ENCODE peak calls at places on chromosomes 13 and 19, in four cellular contexts. V, E, B and K are unnamed samples.

GRCh38 chr19:58252102-58252685 is 23.5 kb downstream of the ZNF544 start:
- DNase-seq in V (no peak), E (peak; percentile 67), B (no peak), K (no peak)

GRCh38 chr13:97125051-97125809 is 96.9 kb upstream of the MBNL2 start:
- DNase-seq in V (no peak), E (peak; percentile 41), B (no peak), K (peak; percentile 55)

GRCh38 chr19:34504809-34505291 is 23.3 kb downstream of the WTIP start:
- DNase-seq in V (no peak), E (no peak), B (peak; percentile 38), K (no peak)

GRCh38 chr13:24292476-24292875 is 16.9 kb upstream of the C1QTNF9 start:
- DNase-seq in V (peak; percentile 25), E (no peak), B (no peak), K (no peak)

GRCh38 chr19:50870417-50871089 is 2.7 kb upstream of the KLK2 start:
- DNase-seq in V (no peak), E (peak; percentile 90), B (no peak), K (no peak)

GRCh38 chr13:67229438-67230242 is 496 bp downstream of the PCDH9 start:
- DNase-seq in V (no peak), E (no peak), B (no peak), K (no peak)

GRCh38 chr19:4851551-4852290 is 15.7 kb downstream of the PLIN3 start:
- DNase-seq in V (peak; percentile 72), E (peak; percentile 63), B (peak; percentile 77), K (peak; percentile 70)

GRCh38 chr13:50400035-50400726 is 384.9 kb downstream of the KCNRG start:
- DNase-seq in V (no peak), E (no peak), B (no peak), K (no peak)

GRCh38 chr13:58313219-58313618 is 681.7 kb downstream of the PCDH17 start:
- DNase-seq in V (no peak), E (no peak), B (no peak), K (no peak)

GRCh38 chr13:21453352-21454089 is 5.6 kb downstream of the ZDHHC20 start:
- DNase-seq in V (no peak), E (no peak), B (no peak), K (no peak)

GRCh38 chr19:7885818-7886217 is 2.5 kb upstream of the LRRC8E start:
- DNase-seq in V (no peak), E (no peak), B (no peak), K (no peak)

GRCh38 chr19:7887408-7888144 is 734 bp upstream of the LRRC8E start:
- DNase-seq in V (no peak), E (no peak), B (no peak), K (no peak)

GRCh38 chr19:7888826-7889217 is 512 bp downstream of the LRRC8E start:
- DNase-seq in V (no peak), E (no peak), B (no peak), K (no peak)

GRCh38 chr19:7883796-7884570 is 4.3 kb upstream of the LRRC8E start:
- DNase-seq in V (no peak), E (no peak), B (no peak), K (no peak)

GRCh38 chr19:7888145-7888825 is at the start of gene LRRC8E:
- DNase-seq in V (peak; percentile 79), E (peak; percentile 50), B (no peak), K (peak; percentile 79)
- TF ChIP-seq POLR2A in V (no peak), E (peak; percentile 67), B (peak; percentile 36), K (peak; percentile 48)

GRCh38 chr13:83221256-83221655 is 661.0 kb downstream of the SLITRK1 start:
- DNase-seq in V (no peak), E (peak; percentile 4), B (no peak), K (no peak)

GRCh38 chr13:83219832-83220231 is 662.4 kb downstream of the SLITRK1 start:
- DNase-seq in V (no peak), E (no peak), B (no peak), K (no peak)

GRCh38 chr13:83220241-83220640 is 662.0 kb downstream of the SLITRK1 start:
- DNase-seq in V (no peak), E (no peak), B (no peak), K (no peak)

GRCh38 chr13:83223546-83223945 is 658.7 kb downstream of the SLITRK1 start:
- DNase-seq in V (no peak), E (no peak), B (no peak), K (no peak)

DNA sequence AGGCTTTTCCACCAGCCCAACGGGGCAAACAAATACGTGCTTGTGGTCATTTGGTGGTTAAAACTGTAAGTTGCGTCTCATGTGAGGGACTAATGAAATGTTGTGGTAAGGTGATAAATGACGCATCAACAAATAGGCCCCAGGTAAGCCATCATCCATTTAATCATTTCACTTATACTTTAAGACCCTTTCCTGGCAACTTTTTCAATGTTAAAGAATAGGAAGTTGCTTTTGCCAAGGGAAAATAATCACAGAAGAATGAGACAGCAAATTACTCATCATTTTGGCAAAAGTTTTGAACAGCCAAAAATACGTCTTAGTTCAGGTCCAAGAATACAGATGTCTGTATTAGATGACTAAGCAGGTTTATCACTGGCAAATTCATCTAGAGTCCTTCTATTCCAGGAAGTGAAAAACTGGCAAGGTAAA is 660.4 kb downstream of the SLITRK1 start:
- DNase-seq in V (no peak), E (peak; percentile 6), B (no peak), K (no peak)
- H3K27ac ChIP-seq in V (no peak overlapping the region), E (no peak overlapping the region), B (no peak overlapping the region), K (no peak overlapping the region)

DNA sequence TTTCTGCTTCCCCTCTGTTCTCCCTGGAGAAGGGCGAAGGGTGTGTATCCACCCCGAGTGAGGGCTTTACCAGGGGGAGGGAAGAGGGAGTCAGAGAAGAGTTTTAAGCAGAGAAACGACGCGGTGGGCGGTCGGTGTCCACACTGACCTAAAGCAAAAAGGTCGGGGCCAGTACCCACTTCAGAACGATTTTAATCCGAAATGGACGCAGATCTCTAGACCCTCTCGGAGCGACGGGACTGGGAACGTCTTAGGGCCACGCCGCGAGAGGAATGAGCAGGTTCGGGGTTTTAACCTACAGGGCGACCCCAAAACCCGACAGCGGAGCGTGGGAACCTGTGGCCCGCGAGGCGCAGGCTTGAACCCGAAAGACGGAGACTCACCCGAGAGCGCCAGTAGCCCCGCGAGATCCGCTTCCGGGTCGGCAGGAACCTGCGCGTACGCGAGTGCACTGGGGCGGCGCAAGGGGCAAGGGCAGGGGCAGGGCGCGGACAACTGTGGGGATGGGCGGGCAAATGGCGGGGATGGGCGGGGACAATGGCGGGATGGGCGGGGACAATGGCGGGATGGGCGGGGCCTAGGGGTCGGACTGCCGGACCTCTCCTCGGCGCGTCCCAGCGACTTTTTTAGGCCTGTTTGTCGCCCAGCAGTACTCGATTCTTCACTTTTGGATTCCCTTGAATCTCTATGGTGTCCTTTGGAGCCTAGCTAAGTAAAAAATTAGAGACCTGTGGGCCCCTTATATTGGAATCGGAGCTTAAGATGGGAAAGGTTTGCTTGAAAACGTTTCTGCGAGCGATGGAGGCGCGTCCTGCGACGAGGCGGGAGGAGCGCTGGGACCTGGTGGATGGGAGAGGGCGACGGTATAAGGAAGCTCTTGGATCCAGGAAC is at the start of gene ZNF677:
- DNase-seq in V (peak; percentile 74), E (no peak), B (peak; percentile 70), K (peak; percentile 85)
- TF ChIP-seq POLR2A in V (no peak), E (no peak), B (no peak), K (peak; percentile 54)

GRCh38 chr13:52785721-52786120 is 46.1 kb upstream of the CNMD start:
- DNase-seq in V (no peak), E (no peak), B (no peak), K (no peak)
- H3K27ac ChIP-seq in V (no peak overlapping the region), E (no peak overlapping the region), B (no peak overlapping the region), K (no peak overlapping the region)

DNA sequence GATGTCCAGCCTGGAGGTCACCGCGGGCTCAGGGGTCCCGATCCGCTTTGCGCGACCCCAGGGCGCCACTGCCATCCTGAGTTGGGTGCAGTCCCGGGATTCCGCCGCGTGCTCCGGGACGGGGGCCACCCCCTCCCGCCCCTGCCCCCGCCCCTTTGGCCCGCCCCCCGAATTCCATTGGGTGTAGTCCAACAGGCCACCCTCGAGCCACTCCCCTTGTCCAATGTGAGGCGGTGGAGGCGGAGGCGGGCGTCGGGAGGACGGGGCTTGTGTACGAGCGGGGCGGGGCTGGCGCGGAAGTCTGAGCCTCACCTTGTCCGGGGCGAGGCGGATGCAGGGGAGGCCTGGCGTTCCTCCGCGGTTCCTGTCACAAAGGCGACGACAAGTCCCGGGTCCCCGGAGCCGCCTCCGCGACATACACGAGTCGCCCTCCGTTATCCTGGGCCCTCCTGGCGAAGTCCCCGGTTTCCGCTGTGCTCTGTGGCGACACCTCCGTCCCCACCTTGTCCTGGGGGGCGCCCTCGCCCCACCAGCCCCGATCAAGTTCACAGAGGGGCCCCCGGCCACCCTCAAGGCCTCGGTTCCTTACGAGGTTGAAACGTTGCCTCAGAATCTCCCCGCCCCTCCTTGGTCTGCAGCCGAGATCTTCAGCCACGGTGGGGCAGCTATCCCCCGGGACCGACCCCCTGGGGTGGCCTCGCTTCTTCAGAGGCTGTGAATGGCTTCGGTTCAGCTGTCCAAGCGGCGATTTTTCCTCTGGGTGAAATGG is 1.2 kb downstream of the LDLR start:
- DNase-seq in V (peak; percentile 99), E (peak; percentile 94), B (peak; percentile 99), K (peak; percentile 99)
- TF ChIP-seq POLR2A in V (no peak), E (peak; percentile 45), B (peak; percentile 98), K (peak; percentile 73)

GRCh38 chr13:27374126-27374613 is 50.2 kb upstream of the GTF3A start:
- DNase-seq in V (no peak), E (no peak), B (no peak), K (no peak)
- H3K27ac ChIP-seq in V (no peak overlapping the region), E (no peak overlapping the region), B (no peak overlapping the region), K (no peak overlapping the region)

DNA sequence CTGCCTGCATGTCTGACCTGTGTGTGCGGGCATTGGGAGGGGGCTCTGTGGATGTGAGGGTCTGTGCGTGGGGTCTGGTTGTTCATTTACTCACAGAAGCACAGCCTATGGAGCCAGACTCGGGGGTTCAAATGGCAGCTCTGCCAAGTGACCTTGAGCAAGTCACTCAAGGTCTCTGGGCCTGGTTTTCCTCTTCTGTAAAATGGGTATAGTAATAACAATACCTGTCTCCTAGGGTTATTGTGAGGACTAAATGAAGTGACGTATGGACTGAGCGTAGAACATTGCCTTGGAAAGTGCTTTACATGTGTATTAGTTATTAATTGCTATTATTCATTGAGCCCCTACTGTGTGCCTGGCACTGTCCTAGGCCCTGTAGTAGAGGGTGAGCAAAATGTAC is 24.4 kb downstream of the CKM start:
- DNase-seq in V (no peak), E (no peak), B (no peak), K (no peak)
- TF ChIP-seq POLR2A in V (no peak), E (no peak), B (no peak), K (no peak)

DNA sequence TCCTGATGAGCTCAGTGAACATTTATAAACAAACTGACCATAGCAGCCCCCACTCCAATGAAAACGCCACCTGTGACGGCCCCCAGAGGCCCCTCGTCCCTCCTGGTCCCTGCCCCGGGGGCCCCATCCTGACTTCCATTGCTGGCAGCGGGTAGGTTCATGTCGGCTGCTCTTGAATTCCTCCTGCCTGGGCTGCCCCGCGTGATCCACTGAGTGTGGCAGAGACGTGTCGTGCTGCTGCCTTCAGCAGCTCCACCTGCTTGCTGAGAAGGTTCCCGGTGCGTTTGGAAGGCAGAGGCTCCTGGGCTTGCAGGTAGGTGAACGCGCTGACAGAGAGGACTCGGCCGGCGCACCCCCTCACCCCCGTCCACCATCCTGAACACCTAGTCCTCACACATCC is 11.6 kb downstream of the C2CD4C start:
- DNase-seq in V (no peak), E (no peak), B (no peak), K (no peak)
- H3K27ac ChIP-seq in V (no peak overlapping the region), E (no peak overlapping the region), B (no peak overlapping the region), K (no peak overlapping the region)

GRCh38 chr19:11813801-11814706 is at the start of gene ZNF440:
- DNase-seq in V (peak; percentile 98), E (no peak), B (peak; percentile 98), K (peak; percentile 98)
- TF ChIP-seq POLR2A in V (no peak), E (no peak), B (peak; percentile 87), K (peak; percentile 84)

GRCh38 chr13:30776661-30777060 is 41.3 kb downstream of the ALOX5AP start:
- DNase-seq in V (no peak), E (no peak), B (no peak), K (no peak)
- H3K27ac ChIP-seq in V (no peak overlapping the region), E (no peak overlapping the region), B (no peak overlapping the region), K (no peak overlapping the region)